ENCODE peak calls at places on chromosomes 4 and X, in nine cellular contexts. L, O, A, F, X, P, W, Y and K are unnamed samples.

GRCh38 chrX:14630724-14631123 is 101.4 kb downstream of the GLRA2 start:
- DNase-seq in L (no peak), O (no peak), A (no peak), F (no peak), X (no peak), P (no peak), W (peak; percentile 7), Y (no peak), K (no peak)

GRCh38 chr4:88452941-88453340 is 4.0 kb upstream of the HERC5 start:
- DNase-seq in L (no peak), O (no peak), A (no peak), F (no peak), X (no peak), P (no peak), W (no peak), Y (no peak), K (no peak)

GRCh38 chr4:1517592-1518411 is 111.6 kb upstream of the NKX1-1 start:
- DNase-seq in L (peak; percentile 75), O (peak; percentile 52), A (no peak), F (no peak), X (no peak), P (no peak), W (no peak), Y (no peak), K (no peak)

GRCh38 chrX:115392871-115393270 is 103.4 kb downstream of the LUZP4 start:
- DNase-seq in L (no peak), O (no peak), A (no peak), F (no peak), X (no peak), P (no peak), W (no peak), Y (no peak), K (no peak)

GRCh38 chr4:7240341-7240740 is 48.0 kb downstream of the SORCS2 start:
- DNase-seq in L (no peak), O (no peak), A (no peak), F (peak; percentile 57), X (no peak), P (no peak), W (no peak), Y (no peak), K (no peak)

GRCh38 chr4:158094413-158095110 is 78.3 kb downstream of the GASK1B start:
- DNase-seq in L (no peak), O (no peak), A (no peak), F (no peak), X (peak; percentile 61), P (no peak), W (peak; percentile 28), Y (no peak), K (no peak)

GRCh38 chr4:134560728-134561127 is 359.1 kb upstream of the PABPC4L start:
- DNase-seq in L (no peak), O (no peak), A (no peak), F (no peak), X (no peak), P (no peak), W (no peak), Y (no peak), K (no peak)

GRCh38 chr4:77734928-77735327 is 84.2 kb downstream of the CNOT6L start:
- DNase-seq in L (no peak), O (no peak), A (peak; percentile 52), F (no peak), X (no peak), P (no peak), W (no peak), Y (peak; percentile 10), K (no peak)

GRCh38 chrX:131802836-131803626 is 220.1 kb upstream of the STK26 start:
- DNase-seq in L (no peak), O (peak; percentile 88), A (peak; percentile 68), F (peak; percentile 71), X (peak; percentile 83), P (no peak), W (peak; percentile 69), Y (peak; percentile 84), K (peak; percentile 78)

GRCh38 chrX:36266155-36266554 is 346.6 kb downstream of the CFAP47 start:
- DNase-seq in L (no peak), O (peak; percentile 49), A (no peak), F (no peak), X (no peak), P (no peak), W (no peak), Y (no peak), K (no peak)

GRCh38 chr4:158666892-158667291 is 4.8 kb downstream of the C4orf46 start:
- DNase-seq in L (no peak), O (no peak), A (no peak), F (no peak), X (no peak), P (no peak), W (no peak), Y (no peak), K (no peak)

GRCh38 chr4:49002931-49003330 is 16.9 kb downstream of the CWH43 start:
- DNase-seq in L (no peak), O (no peak), A (no peak), F (no peak), X (no peak), P (no peak), W (no peak), Y (no peak), K (no peak)
- TF ChIP-seq EP300 in L (no peak), O (no peak), A (no peak), F (no peak), X (no peak), P (no peak), W (no peak), Y (no peak), K (no peak)

DNA sequence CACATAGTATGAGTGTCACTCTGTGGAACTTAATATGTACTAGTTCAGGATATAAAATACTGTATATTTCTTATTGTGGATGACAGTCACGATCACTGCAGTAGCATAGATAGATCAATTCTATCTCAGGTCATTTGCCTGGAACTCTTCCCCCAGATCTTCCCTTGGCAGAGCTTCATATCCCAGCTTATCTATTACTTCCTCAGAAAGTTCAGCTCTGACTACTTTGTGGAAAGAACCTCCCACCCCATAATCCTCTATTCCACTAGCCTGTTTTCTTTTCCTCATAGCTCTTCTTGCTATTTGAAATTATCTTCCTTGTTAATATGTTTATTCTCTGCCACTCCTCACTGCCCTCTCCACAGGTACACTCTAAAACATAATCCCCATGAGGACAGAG is 10.9 kb downstream of the FAM241A start:
- DNase-seq in L (no peak), O (no peak), A (no peak), F (no peak), X (no peak), P (no peak), W (no peak), Y (no peak), K (no peak)
- TF ChIP-seq EP300 in L (no peak), O (no peak), A (no peak), F (no peak), X (no peak), P (no peak), W (no peak), Y (no peak), K (no peak)

DNA sequence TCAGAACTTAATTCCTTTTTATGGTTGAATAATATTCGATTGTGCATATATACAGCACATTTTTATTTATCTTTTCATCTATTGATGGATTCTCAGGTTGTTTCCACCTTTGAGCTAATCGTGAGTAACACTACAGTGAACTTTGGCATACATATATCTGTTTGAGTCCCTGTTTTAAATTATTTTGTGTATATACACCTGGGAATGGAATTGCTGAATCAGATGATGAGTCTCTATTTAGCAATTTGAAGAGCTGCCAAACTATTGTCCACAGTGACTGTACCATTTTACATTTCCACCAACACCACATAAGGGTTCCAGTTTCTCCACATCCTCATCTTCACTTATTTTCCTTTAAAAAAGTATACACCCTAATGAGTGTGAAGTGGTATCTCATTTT is 166.2 kb upstream of the FGF13 start:
- DNase-seq in L (no peak), O (no peak), A (no peak), F (no peak), X (no peak), P (no peak), W (no peak), Y (no peak), K (no peak)
- TF ChIP-seq EP300 in L (no peak), O (no peak), A (no peak), F (no peak), X (no peak), P (no peak), W (no peak), Y (no peak), K (no peak)

DNA sequence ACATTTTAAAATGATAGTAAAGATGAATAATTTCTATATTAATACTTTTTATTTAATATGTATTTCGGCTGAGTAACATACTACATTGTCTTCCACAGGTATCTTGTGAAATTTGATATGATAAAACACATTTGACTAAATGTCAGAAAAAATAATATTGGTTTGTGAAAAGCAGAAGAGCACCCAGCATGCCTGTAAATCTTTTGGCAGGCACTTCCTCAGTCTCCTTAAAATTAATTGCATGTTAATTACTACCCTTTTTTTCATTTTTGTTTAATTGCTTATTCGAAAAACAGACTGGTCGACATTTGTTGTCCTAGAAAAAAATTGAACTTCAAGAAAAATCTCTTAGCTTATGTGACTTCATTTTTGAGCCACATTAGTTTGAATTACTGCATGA is 40.6 kb downstream of the CLCN3 start:
- DNase-seq in L (no peak), O (no peak), A (no peak), F (no peak), X (no peak), P (no peak), W (no peak), Y (no peak), K (no peak)
- TF ChIP-seq EP300 in L (no peak), O (no peak), A (no peak), F (no peak), X (no peak), P (no peak), W (no peak), Y (no peak), K (no peak)